ENCODE peak calls at places on chromosomes 13 and 19, in seven cellular contexts. B is T-helper 2 cell; O is activated T-helper 9 cell treated with anti-CD3 and anti-CD28 coated beads, Interleukin-2, amount 50 U/mL, for 16 hours; U is NCI-H460; P is effector memory CD4-positive, alpha-beta T cell; E is endodermal cell; J is kidney. Y is an unnamed sample.

GRCh38 chr19:4375620-4376228 is 24.6 kb downstream of the SH3GL1 start:
- DNase-seq in P (no peak), J (no peak), U (peak), E (peak), B (no peak), O (no peak), Y (no peak)

GRCh38 chr13:36630181-36630806 is 43.5 kb upstream of the SERTM1 start:
- DNase-seq in P (no peak), O (no peak), E (no peak), U (no peak), B (no peak), J (no peak), Y (no peak)

GRCh38 chr19:5880604-5881078 is 10.3 kb upstream of the FUT5 start:
- DNase-seq in E (peak), U (no peak), B (no peak), O (no peak), J (peak), P (no peak), Y (no peak)

GRCh38 chr19:12567951-12568350 is 16.7 kb upstream of the ZNF564 start:
- DNase-seq in B (no peak), P (no peak), U (no peak), J (no peak), O (no peak), E (no peak), Y (no peak)

GRCh38 chr13:98977568-98978270 is at the start of gene DOCK9:
- DNase-seq in J (peak), O (no peak), U (no peak), P (no peak), E (peak), B (no peak), Y (peak)

GRCh38 chr19:6693681-6694080 is 23.7 kb upstream of the TNFSF14 start:
- DNase-seq in U (no peak), B (no peak), J (peak), E (no peak), O (no peak), P (no peak), Y (no peak)

GRCh38 chr19:21023901-21024300 is 3.4 kb downstream of the ZNF430 start:
- DNase-seq in J (no peak), U (no peak), E (no peak), B (no peak), P (no peak), O (no peak), Y (no peak)

GRCh38 chr19:19775891-19776205 is 42.9 kb upstream of the ZNF14 start:
- DNase-seq in J (no peak), O (no peak), B (no peak), E (no peak), P (no peak), U (no peak), Y (peak)

GRCh38 chr13:43767351-43767901 is 19.3 kb downstream of the ENOX1 start:
- DNase-seq in E (no peak), U (no peak), O (no peak), J (no peak), B (no peak), P (no peak), Y (peak)

GRCh38 chr19:4497770-4498389 is 20.4 kb downstream of the PLIN4 start:
- DNase-seq in P (no peak), B (no peak), U (no peak), J (no peak), O (no peak), E (no peak), Y (no peak)

GRCh38 chr19:12783849-12784393 is 7.4 kb upstream of the JUNB start:
- DNase-seq in O (no peak), E (peak), P (no peak), J (peak), U (no peak), B (peak), Y (no peak)

GRCh38 chr13:106443625-106444024 is 91.8 kb downstream of the EFNB2 start:
- DNase-seq in E (no peak), B (no peak), J (no peak), P (no peak), O (no peak), U (no peak), Y (no peak)

GRCh38 chr19:4064551-4065260 is 2.0 kb downstream of the ZBTB7A start:
- DNase-seq in O (no peak), P (peak), E (peak), J (peak), B (peak), U (no peak), Y (peak)

GRCh38 chr19:14502334-14503092 is 6.6 kb upstream of the GIPC1 start:
- DNase-seq in O (no peak), J (no peak), E (no peak), P (no peak), U (no peak), B (no peak), Y (no peak)

GRCh38 chr19:46951236-46951986 is 68.2 kb upstream of the NPAS1 start:
- DNase-seq in U (no peak), J (no peak), P (no peak), E (no peak), O (peak), B (peak), Y (no peak)

GRCh38 chr13:39417643-39418042 is 185.3 kb downstream of the LHFPL6 start:
- DNase-seq in U (no peak), E (peak), P (no peak), B (no peak), O (no peak), J (no peak), Y (no peak)

GRCh38 chr13:27182844-27183497 is 11.4 kb upstream of the USP12 start:
- DNase-seq in O (no peak), E (no peak), B (no peak), P (no peak), U (peak), J (peak), Y (no peak)

GRCh38 chr13:52010890-52011689 is at the start of gene ATP7B:
- DNase-seq in J (peak), P (peak), B (peak), O (peak), E (peak), U (no peak), Y (no peak)

GRCh38 chr19:10091892-10092641 is 6.0 kb downstream of the SHFL start:
- DNase-seq in E (no peak), B (no peak), J (peak), O (no peak), U (no peak), P (no peak), Y (no peak)

GRCh38 chr19:51318687-51319675 is 7.5 kb downstream of the IGLON5 start:
- DNase-seq in B (no peak), P (no peak), O (no peak), E (peak), U (no peak), J (no peak), Y (no peak)

GRCh38 chr19:49084206-49085019 is 838 bp upstream of the SNRNP70 start:
- DNase-seq in P (no peak), J (no peak), B (no peak), E (no peak), O (no peak), U (no peak), Y (no peak)

GRCh38 chr19:2227415-2228156 is 8.5 kb downstream of the PLEKHJ1 start:
- DNase-seq in P (no peak), J (no peak), U (no peak), O (no peak), B (no peak), E (no peak), Y (peak)

GRCh38 chr13:29917573-29918091 is 67.2 kb upstream of the UBL3 start:
- DNase-seq in U (no peak), B (no peak), P (no peak), O (no peak), J (no peak), E (no peak), Y (no peak)

GRCh38 chr19:51123381-51124186 is 1.1 kb upstream of the SIGLEC9 start:
- DNase-seq in O (no peak), B (peak), U (no peak), E (no peak), P (no peak), J (no peak), Y (no peak)

GRCh38 chr13:44710576-44710975 is 134.4 kb upstream of the TSC22D1 start:
- DNase-seq in U (no peak), E (no peak), P (no peak), B (no peak), J (no peak), O (no peak), Y (no peak)

GRCh38 chr13:73062368-73062767 is 3.6 kb downstream of the KLF5 start:
- DNase-seq in B (no peak), E (no peak), P (no peak), O (no peak), J (no peak), U (no peak), Y (no peak)

GRCh38 chr13:112835344-112835743 is 133.7 kb upstream of the MCF2L start:
- DNase-seq in P (no peak), E (peak), J (no peak), O (no peak), U (no peak), B (no peak), Y (no peak)

GRCh38 chr19:21580818-21581217 is 75.4 kb downstream of the ZNF429 start:
- DNase-seq in P (no peak), E (no peak), J (no peak), U (no peak), B (no peak), O (no peak), Y (no peak)

GRCh38 chr19:4327252-4327876 is 11.3 kb downstream of the STAP2 start:
- DNase-seq in E (peak), O (peak), U (no peak), P (peak), J (peak), B (peak), Y (no peak)

GRCh38 chr13:90943961-90944360 is 403.5 kb upstream of the MIR17HG start:
- DNase-seq in P (no peak), O (no peak), E (no peak), J (no peak), B (no peak), U (no peak), Y (no peak)

GRCh38 chr13:74288361-74288911 is 154.2 kb upstream of the KLF12 start:
- DNase-seq in B (no peak), O (peak), P (peak), J (peak), U (no peak), E (peak), Y (peak)

GRCh38 chr19:55149078-55150003 is at the start of gene TNNT1:
- DNase-seq in E (peak), P (no peak), B (no peak), U (no peak), J (no peak), O (no peak), Y (no peak)

GRCh38 chr19:19105365-19106060 is 32.8 kb downstream of the TMEM161A start:
- DNase-seq in P (no peak), J (no peak), B (no peak), E (peak), U (peak), O (no peak), Y (no peak)

GRCh38 chr13:97539651-97540230 is 105.8 kb downstream of the RAP2A start:
- DNase-seq in J (no peak), O (no peak), U (no peak), B (no peak), E (no peak), P (no peak), Y (no peak)

GRCh38 chr19:39829702-39830275 is 4.2 kb downstream of the DYRK1B start:
- DNase-seq in B (no peak), J (no peak), P (no peak), E (no peak), O (no peak), U (no peak), Y (no peak)

GRCh38 chr19:41415154-41415571 is 12.0 kb downstream of the B3GNT8 start:
- DNase-seq in B (no peak), P (no peak), J (no peak), E (no peak), U (no peak), O (no peak), Y (no peak)